ENCODE peak calls at places on chromosomes 3 and 15, in ten cellular contexts. K, I, G, D, T, E, P, A, B and Y are unnamed samples. For H3K4me1, the result is how much of the 10 kb centered on the place peaks cover.

GRCh38 chr3:47266709-47267489 is 15.7 kb downstream of the KIF9 start:
- DNase-seq in I (peak), K (peak), T (no peak), E (peak), P (peak), B (peak), G (peak), A (peak), D (peak), Y (no peak)

GRCh38 chr3:185688808-185689207 is 102.7 kb downstream of the SENP2 start:
- DNase-seq in I (peak), G (no peak), B (peak), A (peak), P (no peak), K (no peak), D (peak), E (no peak), T (no peak), Y (peak)

GRCh38 chr3:110773413-110773954 is 298.1 kb upstream of the NECTIN3 start:
- DNase-seq in I (no peak), E (no peak), D (no peak), T (no peak), A (peak), B (no peak), P (no peak), K (no peak), G (no peak), Y (no peak)

GRCh38 chr3:129352650-129353588 is 74.2 kb downstream of the HMCES start:
- DNase-seq in T (no peak), K (no peak), I (no peak), D (no peak), A (no peak), B (peak), G (no peak), E (no peak), P (no peak), Y (no peak)

GRCh38 chr3:13282986-13283876 is 136.9 kb downstream of the NUP210 start:
- DNase-seq in E (peak), B (no peak), G (no peak), I (no peak), T (peak), A (peak), D (no peak), K (peak), P (peak), Y (no peak)

GRCh38 chr3:196666001-196666867 is 26.7 kb downstream of the NRROS start:
- DNase-seq in K (no peak), D (peak), A (no peak), P (no peak), B (no peak), I (no peak), T (peak), G (no peak), E (no peak), Y (peak)

GRCh38 chr3:35528728-35529127 is 110.6 kb upstream of the ARPP21 start:
- DNase-seq in A (no peak), T (no peak), E (no peak), B (no peak), P (no peak), G (no peak), I (peak), K (no peak), D (no peak), Y (no peak)

GRCh38 chr3:124621498-124621897 is 108.8 kb upstream of the UMPS start:
- DNase-seq in A (no peak), D (no peak), I (no peak), B (peak), T (no peak), P (no peak), G (no peak), E (no peak), K (peak), Y (no peak)

GRCh38 chr3:126130981-126131750 is 47.2 kb upstream of the SLC41A3 start:
- DNase-seq in K (no peak), P (peak), D (no peak), E (peak), I (peak), B (no peak), G (peak), T (no peak), A (no peak), Y (no peak)

GRCh38 chr15:73378089-73378488 is 9.3 kb upstream of the HCN4 start:
- DNase-seq in I (no peak), G (no peak), P (no peak), B (no peak), K (no peak), A (no peak), D (no peak), T (no peak), E (no peak), Y (no peak)

GRCh38 chr3:69204315-69204957 is 82.0 kb upstream of the LMOD3 start:
- DNase-seq in P (no peak), E (no peak), K (no peak), T (no peak), B (peak), D (no peak), G (no peak), I (no peak), A (no peak), Y (no peak)

GRCh38 chr15:64642875-64643274 is 132.5 kb downstream of the RBPMS2 start:
- DNase-seq in G (no peak), D (no peak), I (no peak), T (no peak), K (no peak), A (no peak), E (no peak), P (no peak), B (no peak), Y (no peak)

GRCh38 chr15:85673326-85673725 is 121.4 kb downstream of the KLHL25 start:
- DNase-seq in G (no peak), T (no peak), K (no peak), A (no peak), E (no peak), D (no peak), I (no peak), B (no peak), P (no peak), Y (no peak)

GRCh38 chr3:120170223-120170622 is 76.0 kb upstream of the GSK3B start:
- DNase-seq in I (no peak), P (no peak), B (no peak), G (no peak), D (no peak), T (no peak), K (no peak), A (peak), E (no peak), Y (peak)

GRCh38 chr15:67066041-67067021 is 929 bp downstream of the SMAD3 start:
- DNase-seq in T (peak), B (peak), I (no peak), A (no peak), P (peak), G (no peak), K (peak), E (peak), D (no peak), Y (no peak)

GRCh38 chr3:186180151-186180550 is 71.3 kb upstream of the ETV5 start:
- DNase-seq in E (no peak), G (no peak), P (no peak), K (no peak), I (no peak), D (no peak), T (no peak), B (no peak), A (no peak), Y (no peak)

GRCh38 chr3:11077466-11077865 is 76.8 kb upstream of the HRH1 start:
- DNase-seq in K (no peak), B (no peak), D (no peak), P (no peak), E (no peak), A (no peak), T (no peak), G (no peak), I (no peak), Y (no peak)

GRCh38 chr3:18098960-18099587 is 326.1 kb downstream of the SATB1 start:
- DNase-seq in P (no peak), B (no peak), I (no peak), T (peak), K (no peak), G (no peak), D (no peak), E (no peak), A (peak), Y (peak)

GRCh38 chr15:67244966-67245478 is 9.4 kb downstream of the AAGAB start:
- DNase-seq in P (no peak), D (no peak), T (no peak), E (no peak), K (no peak), I (no peak), G (no peak), A (no peak), B (no peak), Y (no peak)

GRCh38 chr3:82587174-82587573 is 825.7 kb upstream of the GBE1 start:
- DNase-seq in E (no peak), D (no peak), T (no peak), I (no peak), B (no peak), A (no peak), P (no peak), G (no peak), K (no peak), Y (no peak)

GRCh38 chr3:160140756-160141155 is 84.5 kb upstream of the C3orf80 start:
- DNase-seq in A (no peak), D (no peak), P (no peak), K (no peak), E (no peak), I (no peak), G (no peak), T (no peak), B (no peak), Y (no peak)

GRCh38 chr15:71149645-71150557 is 34.6 kb downstream of the THSD4 start:
- DNase-seq in I (peak), P (no peak), K (no peak), E (no peak), B (no peak), A (no peak), G (no peak), T (no peak), D (no peak), Y (no peak)

GRCh38 chr15:82919231-82919886 is 33.2 kb downstream of the HOMER2 start:
- DNase-seq in A (no peak), G (peak), P (no peak), D (peak), I (peak), B (no peak), T (no peak), E (peak), K (no peak), Y (no peak)

GRCh38 chr15:41961803-41962202 is 10.6 kb downstream of the EHD4 start:
- DNase-seq in D (no peak), T (no peak), I (no peak), K (no peak), G (no peak), B (peak), A (no peak), P (no peak), E (no peak), Y (no peak)

GRCh38 chr3:134315286-134316106 is 58.8 kb downstream of the AMOTL2 start:
- DNase-seq in B (peak), E (peak), P (peak), K (no peak), G (peak), T (peak), D (peak), I (no peak), A (no peak), Y (no peak)

GRCh38 chr15:26841941-26842340 is 24.9 kb upstream of the GABRA5 start:
- DNase-seq in D (no peak), P (no peak), B (no peak), I (no peak), E (no peak), T (peak), K (no peak), A (no peak), G (no peak), Y (no peak)

GRCh38 chr15:72758195-72758594 is 25.4 kb downstream of the ADPGK start:
- DNase-seq in I (no peak), G (no peak), T (no peak), D (no peak), P (no peak), B (peak), K (no peak), E (no peak), A (no peak), Y (no peak)

GRCh38 chr15:78906310-78906608 is 33.6 kb downstream of the MORF4L1 start:
- DNase-seq in B (peak), D (no peak), K (no peak), I (peak), G (no peak), P (no peak), T (no peak), A (no peak), E (no peak), Y (peak)

GRCh38 chr3:186806173-186807055 is at the start of gene RFC4:
- DNase-seq in T (peak), A (no peak), G (peak), I (peak), D (peak), E (peak), P (peak), K (peak), B (peak), Y (peak)

GRCh38 chr15:64105113-64105704 is 9.4 kb downstream of the SNX1 start:
- DNase-seq in A (no peak), E (no peak), I (no peak), B (peak), T (no peak), P (peak), K (no peak), G (no peak), D (no peak), Y (no peak)

GRCh38 chr3:195042741-195043611 is 228.0 kb downstream of the XXYLT1 start:
- DNase-seq in G (no peak), I (peak), K (no peak), D (no peak), A (no peak), B (no peak), P (no peak), E (no peak), T (peak), Y (no peak)

GRCh38 chr15:56959318-56959648 is 40.8 kb downstream of the TCF12 start:
- DNase-seq in I (no peak), G (no peak), P (no peak), D (no peak), A (no peak), K (no peak), B (no peak), E (no peak), T (no peak), Y (no peak)

GRCh38 chr15:39242345-39242744 is 338.5 kb upstream of the THBS1 start:
- DNase-seq in I (no peak), T (no peak), B (no peak), A (no peak), G (no peak), D (peak), P (no peak), K (no peak), E (no peak), Y (no peak)

GRCh38 chr3:89533320-89533719 is 425.9 kb downstream of the EPHA3 start:
- DNase-seq in I (no peak), G (no peak), T (no peak), B (no peak), E (no peak), D (no peak), A (no peak), P (no peak), K (no peak), Y (no peak)

DNA sequence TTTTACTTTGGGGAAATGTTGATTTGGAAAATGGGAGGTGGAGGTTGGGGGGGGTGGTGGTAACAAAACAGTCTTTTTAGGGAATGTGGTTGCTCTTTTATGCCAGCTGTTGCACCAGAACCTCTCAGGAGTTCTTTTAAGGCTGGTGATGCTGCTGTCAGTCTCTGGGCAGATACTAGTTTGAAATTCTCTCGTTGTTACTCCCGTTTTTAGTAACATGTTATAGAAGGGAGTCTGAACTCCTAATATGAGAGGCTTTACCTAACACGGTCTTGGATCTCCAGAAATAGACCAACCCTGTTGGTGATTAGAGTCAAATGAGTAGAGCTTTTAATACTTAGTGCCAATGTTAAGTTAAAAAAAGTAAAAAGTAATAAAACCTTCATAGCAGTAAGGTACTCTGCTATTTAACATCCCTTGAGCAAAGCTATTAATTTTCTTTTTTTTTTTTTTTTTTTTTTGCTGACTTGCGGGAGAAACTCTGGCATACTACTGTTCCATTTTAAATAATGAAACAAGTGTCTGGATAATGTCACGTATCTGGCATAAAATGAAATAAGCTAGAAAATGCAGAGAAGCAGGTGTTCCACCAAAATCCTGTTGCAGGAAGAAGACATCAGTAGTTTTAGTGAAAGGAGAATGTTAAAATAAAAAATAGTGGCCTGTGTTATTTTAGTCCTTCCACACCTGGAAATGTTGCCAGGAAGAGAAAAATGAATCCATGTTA is 156.7 kb downstream of the CACNA1D start:
- DNase-seq in D (no peak), P (no peak), I (no peak), T (no peak), K (no peak), E (no peak), G (no peak), B (no peak), A (no peak), Y (no peak)
- H3K4me1 ChIP-seq in D (under half), P (under half), I (under half), T (under half), K (under half), E (under half), G (under half), B (under half), A (under half), Y (under half)

GRCh38 chr15:90414408-90415028 is 26.5 kb downstream of the IQGAP1 start:
- DNase-seq in E (no peak), T (no peak), K (no peak), A (no peak), D (no peak), P (no peak), G (no peak), I (no peak), B (no peak), Y (no peak)
- H3K4me3 ChIP-seq in E (no peak), T (no peak), K (no peak), A (peak), D (no peak), P (no peak), G (no peak), I (no peak), B (no peak), Y (peak)

GRCh38 chr3:24495334-24495994 is 814 bp upstream of the THRB start:
- DNase-seq in E (peak), I (peak), T (peak), D (peak), B (no peak), A (peak), P (peak), K (peak), G (peak), Y (no peak)
- TF ChIP-seq POLR2AphosphoS5 in E (peak), I (peak), T (no peak), D (peak), B (no peak), A (peak), P (peak), K (peak), G (no peak), Y (no peak)

DNA sequence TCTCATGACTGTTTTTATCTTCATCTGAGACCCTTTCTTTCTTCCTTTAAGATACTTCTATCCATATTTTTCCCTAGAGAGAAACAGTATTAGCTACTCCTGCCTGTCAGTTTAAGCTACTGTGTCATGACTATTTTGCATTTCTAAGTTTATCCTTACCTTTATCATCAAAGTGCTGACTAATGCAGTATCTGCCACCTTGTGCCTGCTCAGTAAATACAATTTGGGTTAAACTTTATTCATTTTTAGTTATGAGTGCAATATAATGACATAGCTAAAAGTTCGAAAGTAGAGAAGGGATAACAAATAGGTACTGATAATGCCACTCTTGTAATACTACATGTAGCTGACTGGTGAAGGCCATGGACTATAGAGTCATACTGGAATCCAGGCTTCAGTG is 480.8 kb upstream of the TPRG1 start:
- DNase-seq in E (no peak), P (no peak), G (no peak), A (no peak), D (no peak), K (no peak), I (no peak), B (no peak), T (no peak), Y (no peak)
- H3K4me1 ChIP-seq in E (under half), P (half or more), G (under half), A (under half), D (under half), K (under half), I (under half), B (under half), T (under half), Y (under half)

GRCh38 chr3:39279745-39280517 is at the start of gene CX3CR1:
- DNase-seq in A (no peak), P (no peak), B (no peak), G (no peak), K (no peak), E (no peak), D (no peak), I (no peak), T (no peak), Y (no peak)
- H3K4me3 ChIP-seq in A (no peak), P (no peak), B (no peak), G (no peak), K (no peak), E (peak), D (no peak), I (no peak), T (no peak), Y (no peak)

DNA sequence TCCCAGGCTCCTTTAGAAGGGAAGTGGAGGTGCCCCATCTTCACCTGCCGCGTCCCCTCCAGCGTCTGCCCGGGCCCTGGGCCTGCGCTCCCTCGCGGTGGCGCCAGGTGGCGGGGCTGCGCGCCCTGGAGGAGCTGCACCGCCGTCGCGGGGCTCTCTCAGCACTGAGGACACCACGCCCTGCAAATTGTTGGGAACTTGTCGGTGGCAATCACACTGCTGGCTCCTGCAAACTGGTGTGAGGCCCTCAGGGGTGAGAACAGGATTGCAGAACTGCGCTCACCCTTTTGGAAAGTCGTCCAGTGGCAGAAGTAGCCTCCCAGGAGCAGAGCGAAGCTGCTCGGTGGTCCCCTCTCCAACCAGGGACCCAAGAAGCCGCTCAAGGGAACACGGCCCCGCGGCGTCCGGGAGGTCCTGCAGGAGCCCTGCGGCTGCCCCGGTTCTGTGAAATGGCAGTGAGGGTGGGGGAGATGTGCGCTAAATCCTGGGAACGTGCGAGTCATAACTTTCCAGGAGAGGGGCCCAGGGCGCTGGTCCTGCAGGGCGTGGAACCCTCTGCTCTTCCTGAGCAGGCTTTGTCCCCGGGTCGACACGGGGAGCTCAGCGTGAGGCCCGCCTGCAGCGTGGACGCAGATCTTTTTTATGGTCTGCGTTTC is 995 bp upstream of the LRRK1 start:
- DNase-seq in A (peak), D (peak), P (peak), E (peak), B (peak), T (peak), I (peak), K (peak), G (peak), Y (peak)
- TF ChIP-seq POLR2AphosphoS5 in A (peak), D (no peak), P (peak), E (peak), B (peak), T (no peak), I (peak), K (no peak), G (peak), Y (peak)